ENCODE peak calls at places on chromosomes 12 and 14, in eight cellular contexts. F is OCI-LY7; S is fibroblast of pulmonary artery; T is AG09319; J is activated CD8-positive, alpha-beta T cell treated with anti-CD3 and anti-CD28 coated beads for 36 hours; R is AG04450; V is cardiac fibroblast; K is GM13977. G is an unnamed sample.
A peak's percentile ranks its signal among the peaks of the same experiment; 100 is the strongest.

GRCh38 chr12:72025524-72025923 is 86.9 kb downstream of the TPH2 start:
- DNase-seq in J (no peak), R (no peak), K (no peak), F (no peak), T (no peak), V (no peak), S (no peak), G (no peak)

GRCh38 chr12:114045333-114045732 is 79.2 kb upstream of the RBM19 start:
- DNase-seq in F (no peak), V (no peak), J (no peak), K (no peak), S (no peak), T (no peak), R (no peak), G (no peak)

GRCh38 chr12:1925125-1925963 is 6.9 kb upstream of the CACNA2D4 start:
- DNase-seq in J (no peak), K (no peak), V (no peak), T (no peak), R (no peak), S (no peak), F (no peak), G (peak; percentile 0)

GRCh38 chr12:113465808-113466769 is 5.6 kb downstream of the LHX5 start:
- DNase-seq in T (no peak), V (no peak), F (no peak), S (no peak), K (no peak), R (no peak), J (no peak), G (no peak)

GRCh38 chr12:76083761-76084276 is 666 bp downstream of the NAP1L1 start:
- DNase-seq in S (peak; percentile 67), V (peak; percentile 80), J (peak; percentile 85), R (peak; percentile 20), F (peak; percentile 76), T (no peak), K (peak; percentile 83), G (peak; percentile 85)

GRCh38 chr12:28378749-28379148 is 188.5 kb downstream of the CCDC91 start:
- DNase-seq in T (peak; percentile 77), J (no peak), K (no peak), V (peak; percentile 86), R (no peak), S (peak; percentile 81), F (no peak), G (peak; percentile 6)

GRCh38 chr14:100221419-100222218 is 17.3 kb upstream of the YY1 start:
- DNase-seq in V (peak; percentile 63), R (no peak), K (peak; percentile 64), F (peak; percentile 67), S (peak; percentile 49), T (no peak), J (peak; percentile 84), G (peak; percentile 89)

GRCh38 chr12:128808651-128809050 is 15.1 kb downstream of the SLC15A4 start:
- DNase-seq in V (no peak), J (no peak), K (no peak), T (no peak), S (no peak), F (no peak), R (no peak), G (no peak)

GRCh38 chr12:123761841-123762714 is at the start of gene DNAH10:
- DNase-seq in F (peak; percentile 10), V (peak; percentile 35), S (no peak), R (no peak), J (peak; percentile 69), K (peak; percentile 79), T (no peak), G (peak; percentile 34)

GRCh38 chr12:122030427-122030825 is 8.7 kb downstream of the BCL7A start:
- DNase-seq in V (no peak), F (no peak), J (no peak), R (no peak), S (no peak), T (no peak), K (no peak), G (peak; percentile 96)

GRCh38 chr14:53655080-53655785 is 301.4 kb downstream of the BMP4 start:
- DNase-seq in T (no peak), S (no peak), R (no peak), K (peak; percentile 19), F (no peak), V (no peak), J (no peak), G (no peak)

GRCh38 chr14:89936654-89937185 is 17.8 kb downstream of the EFCAB11 start:
- DNase-seq in R (no peak), V (no peak), F (no peak), J (no peak), T (no peak), K (no peak), S (peak; percentile 26), G (no peak)

GRCh38 chr12:119659289-119659897 is 8.5 kb upstream of the PRKAB1 start:
- DNase-seq in V (peak; percentile 31), T (no peak), J (peak; percentile 61), K (peak; percentile 67), R (no peak), F (peak; percentile 57), S (peak; percentile 45), G (peak; percentile 55)

GRCh38 chr12:129520736-129521135 is 383.1 kb downstream of the TMEM132D start:
- DNase-seq in T (no peak), F (no peak), K (no peak), R (no peak), S (no peak), J (no peak), V (no peak), G (no peak)

GRCh38 chr12:104006929-104007328 is 41.3 kb downstream of the TDG start:
- DNase-seq in R (peak; percentile 37), S (peak; percentile 62), J (no peak), V (peak; percentile 63), K (no peak), T (no peak), F (no peak), G (no peak)

GRCh38 chr12:5748027-5748426 is 197.0 kb downstream of the ANO2 start:
- DNase-seq in J (peak; percentile 3), F (no peak), S (no peak), V (no peak), K (no peak), R (no peak), T (no peak), G (no peak)
- TF ChIP-seq CTCF in J (no peak), F (no peak), S (no peak), V (no peak), K (no peak), R (no peak), T (no peak), G (no peak)

GRCh38 chr14:97491697-97492096 is 694.5 kb downstream of the VRK1 start:
- DNase-seq in F (no peak), S (no peak), V (no peak), T (no peak), R (no peak), K (no peak), J (no peak), G (no peak)
- TF ChIP-seq CTCF in F (no peak), S (no peak), V (no peak), T (no peak), R (no peak), K (no peak), J (no peak), G (no peak)

DNA sequence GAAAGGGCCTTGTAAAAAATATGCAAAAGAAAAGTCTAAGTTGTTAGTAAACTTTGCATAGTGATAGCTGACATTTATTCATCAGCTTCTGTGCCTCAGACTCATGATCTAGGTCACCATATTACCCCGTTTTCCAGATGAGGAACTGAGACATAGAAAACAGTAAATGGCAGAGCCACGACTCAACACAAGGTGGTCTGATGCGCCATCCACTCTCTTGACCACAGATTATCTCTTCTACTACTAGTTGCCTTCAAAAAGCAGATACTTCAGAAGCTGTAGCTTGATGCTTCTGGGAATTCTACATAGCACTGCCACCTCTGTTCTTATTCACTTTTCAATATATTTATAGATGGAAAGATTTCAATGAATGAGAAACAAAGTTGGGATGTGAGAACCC is 28.2 kb upstream of the PTCSC3 start:
- DNase-seq in V (no peak), K (no peak), R (no peak), T (no peak), S (no peak), J (no peak), F (no peak), G (no peak)
- TF ChIP-seq CTCF in V (no peak), K (no peak), R (no peak), T (no peak), S (no peak), J (no peak), F (no peak), G (no peak)

DNA sequence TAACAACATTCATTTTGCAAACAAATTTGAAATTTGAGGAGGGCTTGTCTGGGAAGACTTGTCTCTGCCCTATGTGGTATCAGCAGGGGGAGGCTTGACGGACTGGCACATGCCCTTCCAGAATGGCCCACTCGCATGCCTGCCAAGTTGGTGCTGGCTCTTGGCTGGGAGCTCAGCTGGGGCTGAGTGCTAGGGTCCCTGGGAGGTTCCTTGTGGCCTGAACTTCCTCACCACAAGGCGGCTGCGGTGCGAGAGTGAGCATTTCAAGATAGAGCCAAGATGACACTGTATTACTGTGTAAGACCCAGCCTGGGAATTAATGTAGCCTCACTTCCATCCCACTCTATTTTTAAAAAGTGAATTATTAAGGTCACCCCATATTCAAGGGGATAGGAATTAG is 271.6 kb upstream of the PLEKHG7 start:
- DNase-seq in T (no peak), R (no peak), K (no peak), S (no peak), V (no peak), J (peak; percentile 52), F (peak; percentile 68), G (peak; percentile 85)
- TF ChIP-seq CTCF in T (no peak), R (no peak), K (peak; percentile 54), S (no peak), V (no peak), J (no peak), F (peak; percentile 68), G (peak; percentile 56)

G was measured in NB4.